ENCODE peak calls at places on chromosomes 4 and X, in eight cellular contexts. Z is naive thymus-derived CD4-positive, alpha-beta T cell; Y is GM23248; R is fibroblast of the aortic adventitia; U is GM23338; G is epithelial cell of proximal tubule; T is HepG2; P is astrocyte of the spinal cord. N is an unnamed sample.

GRCh38 chr4:951186-951585 is 18.9 kb downstream of the TMEM175 start:
- DNase-seq in R (no peak), G (no peak), U (no peak), Y (no peak), P (no peak), T (no peak), Z (no peak), N (no peak)

GRCh38 chrX:129743835-129744234 is 5.1 kb downstream of the XPNPEP2 start:
- DNase-seq in Z (no peak), Y (no peak), P (no peak), T (no peak), R (no peak), U (no peak), G (no peak), N (no peak)

GRCh38 chr4:16116493-16116990 is 32.7 kb upstream of the PROM1 start:
- DNase-seq in Y (no peak), U (no peak), P (no peak), G (no peak), R (no peak), T (peak; percentile 73), Z (no peak), N (no peak)

GRCh38 chr4:45803994-45804393 is 319.9 kb downstream of the GABRG1 start:
- DNase-seq in Z (no peak), G (no peak), T (no peak), R (no peak), U (no peak), P (no peak), Y (no peak), N (no peak)

GRCh38 chrX:139982856-139983255 is 17.5 kb upstream of the CXorf66 start:
- DNase-seq in T (no peak), R (no peak), G (no peak), Y (no peak), P (no peak), U (no peak), Z (no peak), N (no peak)

GRCh38 chr4:2337131-2337723 is 75.3 kb upstream of the MXD4 start:
- DNase-seq in Y (no peak), T (no peak), P (no peak), R (no peak), Z (no peak), U (no peak), G (no peak), N (no peak)

GRCh38 chr4:77465271-77465670 is 140.3 kb upstream of the CXCL13 start:
- DNase-seq in Y (peak; percentile 33), R (peak; percentile 18), P (peak; percentile 8), U (peak; percentile 52), Z (no peak), T (no peak), G (no peak), N (peak; percentile 11)

GRCh38 chr4:82773049-82773448 is 25.5 kb downstream of the SCD5 start:
- DNase-seq in Y (no peak), U (no peak), G (no peak), R (no peak), T (no peak), Z (no peak), P (no peak), N (no peak)

GRCh38 chrX:130024127-130024526 is 41.7 kb downstream of the BCORL1 start:
- DNase-seq in Y (peak; percentile 75), U (peak; percentile 90), R (peak; percentile 67), T (no peak), P (peak; percentile 25), Z (peak; percentile 83), G (no peak), N (peak; percentile 65)

GRCh38 chr4:91681544-91681943 is 622.2 kb upstream of the GRID2 start:
- DNase-seq in U (peak; percentile 2), P (peak; percentile 1), G (no peak), Z (no peak), T (no peak), R (no peak), Y (no peak), N (no peak)

GRCh38 chr4:78864405-78865024 is 74.7 kb downstream of the PAQR3 start:
- DNase-seq in U (peak; percentile 72), Y (peak; percentile 81), T (peak; percentile 74), Z (peak; percentile 69), P (peak; percentile 86), G (peak; percentile 56), R (peak; percentile 92), N (peak; percentile 89)

GRCh38 chrX:69222103-69223090 is 57.1 kb upstream of the PJA1 start:
- DNase-seq in Y (peak; percentile 69), Z (peak; percentile 67), U (peak; percentile 86), R (peak; percentile 68), T (peak; percentile 31), G (no peak), P (peak; percentile 52), N (peak; percentile 60)

GRCh38 chr4:41129128-41129754 is 85.1 kb downstream of the APBB2 start:
- DNase-seq in Y (no peak), T (no peak), P (no peak), Z (no peak), G (no peak), U (no peak), R (no peak), N (no peak)

GRCh38 chrX:24242649-24243556 is 71.0 kb downstream of the SUPT20HL2 start:
- DNase-seq in T (peak; percentile 9), R (peak; percentile 93), Y (peak; percentile 77), U (no peak), G (no peak), Z (no peak), P (peak; percentile 79), N (peak; percentile 79)

GRCh38 chr4:8212606-8213005 is 13.5 kb downstream of the SH3TC1 start:
- DNase-seq in U (no peak), P (no peak), Y (no peak), R (no peak), Z (no peak), T (no peak), G (no peak), N (no peak)

GRCh38 chrX:110087485-110088356 is 84.8 kb downstream of the TMEM164 start:
- DNase-seq in U (no peak), T (no peak), R (peak; percentile 91), G (peak; percentile 54), Z (no peak), P (peak; percentile 91), Y (peak; percentile 90), N (peak; percentile 91)

GRCh38 chrX:132227383-132228112 is 8.3 kb upstream of the RAP2C start:
- DNase-seq in P (no peak), R (peak; percentile 41), U (no peak), Z (no peak), G (no peak), Y (peak; percentile 49), T (no peak), N (peak; percentile 54)

GRCh38 chr4:157751631-157752030 is 421.2 kb downstream of the GASK1B start:
- DNase-seq in Y (no peak), Z (no peak), G (no peak), U (no peak), R (no peak), T (no peak), P (no peak), N (no peak)
- H3K4me3 ChIP-seq in Y (no peak overlapping the region), Z (no peak overlapping the region), G (no peak overlapping the region), U (no peak overlapping the region), R (no peak overlapping the region), T (no peak overlapping the region), P (no peak overlapping the region), N (no peak overlapping the region)

DNA sequence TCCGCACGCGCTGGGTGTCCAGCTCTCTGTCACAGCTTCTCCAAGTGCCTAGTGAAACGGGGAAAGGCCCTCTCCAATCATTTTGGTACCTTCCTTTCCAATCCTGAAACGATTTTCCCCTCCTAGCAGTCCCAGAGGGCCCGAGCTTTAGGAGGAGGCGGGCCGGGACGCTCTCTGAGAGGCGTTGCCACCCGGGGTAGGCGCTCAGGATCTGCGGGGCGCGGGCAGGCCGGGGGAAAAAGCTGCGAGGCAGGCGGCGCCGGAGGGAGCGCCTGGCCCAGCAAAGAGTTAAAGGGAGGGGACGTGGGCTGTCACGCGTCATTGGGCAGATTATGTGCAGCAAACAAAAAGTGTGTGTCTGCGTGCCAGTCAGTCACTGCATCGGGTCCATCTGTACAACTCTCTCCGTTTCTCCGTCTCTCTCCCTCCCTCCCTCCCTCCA is at the start of gene PRDM8:
- DNase-seq in U (peak; percentile 52), G (no peak), Y (peak; percentile 61), P (no peak), Z (no peak), R (no peak), T (no peak), N (no peak)
- H3K4me3 ChIP-seq in U (peak within 1 kb of the TSS; percentile 49), G (peak within 1 kb of the TSS; percentile 7), Y (peak within 1 kb of the TSS; percentile 77), P (peak within 1 kb of the TSS; percentile 48), Z (peak within 1 kb of the TSS; percentile 32), R (peak within 1 kb of the TSS; percentile 47), T (no peak within 1 kb of the TSS), N (peak within 1 kb of the TSS; percentile 14)

DNA sequence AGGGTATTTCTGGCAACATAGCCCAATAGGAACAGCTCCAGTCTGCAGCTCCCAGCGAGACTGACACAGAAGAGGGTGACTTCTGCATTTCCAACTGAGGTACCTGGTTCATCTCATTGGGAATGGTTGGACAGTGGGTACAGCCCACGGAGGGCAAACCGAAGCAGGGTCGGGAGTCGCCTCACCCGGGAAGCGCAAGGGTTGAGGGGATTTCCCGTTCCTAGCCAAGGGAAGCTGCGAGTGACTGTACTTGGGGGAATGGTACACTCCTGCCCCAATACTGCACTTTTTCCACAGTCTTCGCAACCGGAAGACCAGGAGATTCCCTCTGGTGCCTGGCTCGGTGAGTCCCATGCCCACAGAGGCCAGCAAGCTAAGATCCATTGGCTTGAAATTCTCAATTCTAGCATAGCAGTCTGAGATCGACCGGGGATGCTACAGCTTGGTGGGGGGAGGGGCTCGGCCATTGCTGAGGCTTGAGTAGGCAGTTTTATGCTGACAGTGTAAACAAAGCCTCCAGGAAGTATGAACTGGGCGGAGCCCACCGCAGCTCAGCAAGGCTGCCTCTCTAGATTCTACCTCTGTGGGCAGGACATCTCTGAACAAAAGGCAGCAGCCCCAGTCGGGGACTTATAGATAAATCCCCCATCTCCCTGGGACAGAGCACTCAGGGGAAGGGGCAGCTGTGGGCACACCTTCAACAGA is 14.0 kb upstream of the ADAD1 start:
- DNase-seq in G (no peak), T (peak; percentile 58), R (no peak), Y (no peak), P (no peak), Z (no peak), U (peak; percentile 63), N (peak; percentile 23)
- H3K4me3 ChIP-seq in G (no peak overlapping the region), T (no peak overlapping the region), R (no peak overlapping the region), Y (no peak overlapping the region), P (no peak overlapping the region), Z (no peak overlapping the region), U (peak overlapping the region; percentile 39), N (no peak overlapping the region)

DNA sequence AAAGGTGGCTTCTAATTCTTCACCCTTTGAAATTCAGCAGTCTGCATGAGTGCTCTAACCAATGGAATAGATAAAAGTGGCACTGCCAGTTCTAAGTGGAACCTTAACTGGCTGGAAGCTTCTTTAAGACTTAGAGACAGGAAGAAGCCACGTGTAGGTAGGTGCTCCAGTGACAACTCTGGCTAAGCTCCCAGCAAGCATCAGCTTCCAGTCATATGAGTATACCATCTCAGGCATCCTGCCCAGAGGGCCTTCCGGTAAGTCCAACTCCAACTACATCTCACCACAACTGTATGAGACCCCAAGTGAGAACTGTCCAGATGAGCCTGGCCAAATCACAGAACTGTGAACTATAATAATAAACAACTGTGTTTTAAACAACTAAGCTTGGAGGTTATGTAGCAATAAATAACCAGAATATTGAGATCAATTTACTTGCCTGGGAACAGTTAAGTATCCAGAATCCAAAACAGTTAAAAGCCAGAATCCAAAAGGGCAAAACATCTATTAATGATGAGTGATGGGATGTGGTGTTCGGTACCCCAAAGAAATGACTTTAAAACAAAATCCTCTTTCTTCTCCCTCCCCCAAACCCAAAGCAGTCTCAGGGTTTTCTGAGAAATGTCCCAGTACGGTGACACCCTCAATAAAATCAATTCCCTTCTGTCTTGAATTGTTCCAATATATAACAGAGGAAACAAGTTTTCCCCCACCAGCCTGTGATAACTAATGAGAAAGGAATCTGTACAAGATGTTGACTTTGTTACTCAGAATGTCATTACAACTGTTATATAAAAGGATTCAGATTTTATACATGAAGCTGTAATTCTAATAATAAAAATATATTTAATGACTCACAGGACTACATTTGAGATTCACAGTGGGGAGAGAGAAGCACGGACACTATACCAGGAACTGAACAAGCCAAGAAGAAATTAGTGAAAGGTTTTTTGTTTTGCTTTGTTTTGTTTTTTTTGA is 4.2 kb downstream of the TSPAN5 start:
- DNase-seq in G (peak; percentile 56), U (no peak), P (peak; percentile 94), R (peak; percentile 88), Y (peak; percentile 95), Z (no peak), T (no peak), N (peak; percentile 76)
- H3K4me3 ChIP-seq in G (no peak overlapping the region), U (no peak overlapping the region), P (peak overlapping the region; percentile 94), R (no peak overlapping the region), Y (peak overlapping the region; percentile 99), Z (no peak overlapping the region), T (no peak overlapping the region), N (no peak overlapping the region)

N was measured in fibroblast of villous mesenchyme.